ENCODE peak calls at places on chromosomes 5 and 9, in six cellular contexts. H is GM10248; G is stimulated activated CD4-positive, alpha-beta T cell treated with anti-CD3 and anti-CD28 coated beads, Interleukin-1b, Interleukin-23, amount 100 ng/mL, for 24 hours; U is NCI-H1092; Z is GM06990; D is DMS153. V is an unnamed sample.

GRCh38 chr9:136342191-136343120 is 15.1 kb downstream of the GPSM1 start:
- DNase-seq in H (peak), G (peak), U (no peak), Z (peak), D (peak), V (no peak)

GRCh38 chr9:127491516-127491915 is 40.2 kb downstream of the LRSAM1 start:
- DNase-seq in H (no peak), G (no peak), U (no peak), Z (no peak), D (no peak), V (no peak)

GRCh38 chr5:14330729-14331128 is 187.6 kb downstream of the TRIO start:
- DNase-seq in H (no peak), G (no peak), U (no peak), Z (no peak), D (no peak), V (no peak)

GRCh38 chr9:112546149-112547012 is 59.8 kb downstream of the KIAA1958 start:
- DNase-seq in H (no peak), G (no peak), U (no peak), Z (no peak), D (no peak), V (no peak)

GRCh38 chr5:36876965-36877666 is 547 bp downstream of the NIPBL start:
- DNase-seq in H (peak), G (peak), U (peak), Z (peak), D (peak), V (peak)

GRCh38 chr9:73714294-73714693 is 562.6 kb downstream of the ANXA1 start:
- DNase-seq in H (no peak), G (no peak), U (no peak), Z (no peak), D (no peak), V (peak)

GRCh38 chr5:97043511-97043910 is 98.9 kb downstream of the LIX1 start:
- DNase-seq in H (no peak), G (no peak), U (no peak), Z (no peak), D (no peak), V (no peak)

GRCh38 chr9:105712773-105713172 is 18.4 kb downstream of the TMEM38B start:
- DNase-seq in H (no peak), G (no peak), U (no peak), Z (no peak), D (no peak), V (no peak)

GRCh38 chr9:93677061-93677571 is 100.7 kb downstream of the PHF2 start:
- DNase-seq in H (no peak), G (no peak), U (no peak), Z (no peak), D (no peak), V (no peak)

GRCh38 chr9:128552153-128552743 is at the start of gene SPTAN1:
- DNase-seq in H (peak), G (peak), U (peak), Z (peak), D (peak), V (peak)

GRCh38 chr9:99004115-99004514 is 60.4 kb downstream of the COL15A1 start:
- DNase-seq in H (no peak), G (no peak), U (no peak), Z (no peak), D (no peak), V (no peak)

GRCh38 chr5:78008356-78008967 is 232.3 kb upstream of the TBCA start:
- DNase-seq in H (no peak), G (no peak), U (peak), Z (peak), D (peak), V (peak)

GRCh38 chr9:8062459-8062858 is 262.9 kb upstream of the DMAC1 start:
- DNase-seq in H (no peak), G (no peak), U (no peak), Z (no peak), D (no peak), V (no peak)

GRCh38 chr5:19739691-19740090 is 248.3 kb downstream of the CDH18 start:
- DNase-seq in H (no peak), G (no peak), U (peak), Z (no peak), D (no peak), V (no peak)

GRCh38 chr5:107580902-107581823 is 89.6 kb downstream of the EFNA5 start:
- DNase-seq in H (no peak), G (no peak), U (no peak), Z (no peak), D (no peak), V (no peak)

GRCh38 chr5:157772077-157772613 is 28.6 kb downstream of the LSM11 start:
- DNase-seq in H (no peak), G (no peak), U (no peak), Z (no peak), D (no peak), V (no peak)

GRCh38 chr5:94254214-94254613 is 364.2 kb downstream of the KIAA0825 start:
- DNase-seq in H (no peak), G (no peak), U (no peak), Z (no peak), D (no peak), V (no peak)

GRCh38 chr5:151651997-151652645 is 34.6 kb downstream of the SPARC start:
- DNase-seq in H (peak), G (peak), U (peak), Z (no peak), D (peak), V (peak)

GRCh38 chr9:124764774-124765438 is 6.2 kb downstream of the NR6A1 start:
- DNase-seq in H (peak), G (no peak), U (no peak), Z (no peak), D (no peak), V (no peak)

GRCh38 chr5:155394727-155395126 is 381.2 kb downstream of the KIF4B start:
- DNase-seq in H (no peak), G (no peak), U (no peak), Z (no peak), D (no peak), V (no peak)

GRCh38 chr5:149611327-149611726 is 30.0 kb downstream of the ARHGEF37 start:
- DNase-seq in H (no peak), G (no peak), U (no peak), Z (no peak), D (no peak), V (no peak)

GRCh38 chr9:79371948-79372555 is 199.7 kb upstream of the TLE4 start:
- DNase-seq in H (no peak), G (no peak), U (no peak), Z (no peak), D (no peak), V (no peak)

GRCh38 chr5:90264930-90265857 is 144.4 kb downstream of the CETN3 start:
- DNase-seq in H (peak), G (peak), U (peak), Z (peak), D (peak), V (peak)

GRCh38 chr5:73692166-73692640 is 66.2 kb downstream of the ARHGEF28 start:
- DNase-seq in H (peak), G (no peak), U (no peak), Z (no peak), D (no peak), V (peak)

GRCh38 chr9:127684576-127684975 is 22.2 kb upstream of the CFAP157 start:
- DNase-seq in H (no peak), G (no peak), U (no peak), Z (no peak), D (no peak), V (no peak)

GRCh38 chr5:87536365-87536764 is 123.6 kb upstream of the CCNH start:
- DNase-seq in H (no peak), G (no peak), U (no peak), Z (no peak), D (no peak), V (no peak)

GRCh38 chr9:110520120-110520701 is 59.3 kb downstream of the SVEP1 start:
- DNase-seq in H (no peak), G (no peak), U (no peak), Z (no peak), D (no peak), V (no peak)

GRCh38 chr5:135831439-135832262 is 2.8 kb upstream of the SLC25A48 start:
- DNase-seq in H (no peak), G (no peak), U (no peak), Z (no peak), D (no peak), V (no peak)

GRCh38 chr5:160197341-160198147 is 31.8 kb upstream of the FABP6 start:
- DNase-seq in H (no peak), G (no peak), U (no peak), Z (no peak), D (no peak), V (no peak)

GRCh38 chr5:98557921-98558320 is 215.5 kb upstream of the RGMB start:
- DNase-seq in H (no peak), G (no peak), U (no peak), Z (no peak), D (no peak), V (peak)

GRCh38 chr5:113050606-113051391 is 74.2 kb downstream of the DCP2 start:
- DNase-seq in H (no peak), G (peak), U (no peak), Z (no peak), D (no peak), V (peak)

GRCh38 chr9:134058716-134059115 is 9.1 kb downstream of the BRD3 start:
- DNase-seq in H (no peak), G (no peak), U (no peak), Z (no peak), D (no peak), V (no peak)

GRCh38 chr5:141510850-141511718 is 22.2 kb downstream of the PCDHGC5 start:
- DNase-seq in H (peak), G (no peak), U (no peak), Z (peak), D (no peak), V (no peak)

GRCh38 chr5:147483197-147483790 is 26.6 kb downstream of the DPYSL3 start:
- DNase-seq in H (no peak), G (no peak), U (peak), Z (no peak), D (peak), V (no peak)

V was measured in kidney glomerular epithelial cell.